ENCODE peak calls at places on chromosomes 13 and 19, in nine cellular contexts. I, Q, C, B, Z, R, A, Y and J are unnamed samples.

GRCh38 chr19:45999653-46000121 is 4.4 kb downstream of the CCDC61 start:
- DNase-seq in B (no peak), C (no peak), R (no peak), A (peak), Z (no peak), I (no peak), Q (peak), Y (no peak), J (peak)

GRCh38 chr13:97945792-97946419 is 7.6 kb upstream of the IPO5 start:
- DNase-seq in Z (no peak), R (no peak), B (no peak), C (no peak), I (no peak), Y (no peak), A (no peak), Q (no peak), J (no peak)

GRCh38 chr19:54881884-54882283 is 7.8 kb downstream of the FCAR start:
- DNase-seq in Q (no peak), B (no peak), Y (no peak), C (no peak), R (no peak), Z (no peak), I (no peak), A (no peak), J (no peak)

GRCh38 chr19:30942636-30943035 is 406.6 kb downstream of the TSHZ3 start:
- DNase-seq in A (no peak), R (no peak), Z (no peak), Y (no peak), Q (no peak), I (no peak), B (no peak), C (no peak), J (no peak)

GRCh38 chr19:10991076-10991475 is 30.2 kb downstream of the SMARCA4 start:
- DNase-seq in R (no peak), A (no peak), C (no peak), I (no peak), Y (no peak), Q (no peak), B (no peak), Z (no peak), J (no peak)

GRCh38 chr19:18204394-18205179 is 745 bp upstream of the RAB3A start:
- DNase-seq in Z (peak), I (peak), B (no peak), C (peak), R (peak), Y (peak), A (peak), Q (no peak), J (peak)

GRCh38 chr13:113981201-113981605 is 7.3 kb upstream of the C13orf46 start:
- DNase-seq in Z (no peak), Y (no peak), Q (no peak), C (no peak), B (no peak), A (peak), I (no peak), R (peak), J (no peak)

GRCh38 chr19:3471954-3472655 is 8.2 kb downstream of the SMIM24 start:
- DNase-seq in B (peak), Q (no peak), R (peak), C (peak), Y (peak), A (peak), I (no peak), Z (no peak), J (no peak)

GRCh38 chr13:112469071-112469745 is 93.1 kb downstream of the SPACA7 start:
- DNase-seq in B (no peak), C (no peak), Y (no peak), R (no peak), A (no peak), I (no peak), Q (no peak), Z (no peak), J (no peak)

GRCh38 chr13:99103536-99103935 is 97.1 kb upstream of the UBAC2 start:
- DNase-seq in R (no peak), C (no peak), Q (no peak), I (no peak), Z (no peak), A (no peak), Y (no peak), B (no peak), J (peak)

GRCh38 chr19:4390862-4391693 is 9.3 kb downstream of the SH3GL1 start:
- DNase-seq in Z (no peak), R (no peak), Y (no peak), I (no peak), Q (no peak), C (no peak), A (peak), B (no peak), J (no peak)

GRCh38 chr13:102878491-102878890 is 32.7 kb downstream of the ERCC5 start:
- DNase-seq in Y (no peak), Q (no peak), I (no peak), R (no peak), B (no peak), Z (no peak), A (no peak), C (no peak), J (peak)

GRCh38 chr13:44523176-44524017 is 52.7 kb downstream of the TSC22D1 start:
- DNase-seq in B (peak), Z (peak), I (peak), Q (no peak), Y (no peak), R (no peak), A (no peak), C (no peak), J (peak)

GRCh38 chr19:55379161-55379560 is 2.5 kb downstream of the TMEM190 start:
- DNase-seq in B (no peak), C (no peak), Y (no peak), R (no peak), Z (no peak), A (no peak), Q (no peak), I (no peak), J (no peak)

GRCh38 chr19:29325241-29325975 is 112.5 kb upstream of the UQCRFS1 start:
- DNase-seq in R (no peak), Y (no peak), B (no peak), I (no peak), Q (no peak), A (no peak), Z (no peak), C (no peak), J (no peak)

GRCh38 chr19:7618771-7619510 is 10.4 kb downstream of the XAB2 start:
- DNase-seq in A (no peak), C (no peak), Y (no peak), B (no peak), Q (no peak), I (no peak), R (peak), Z (no peak), J (no peak)

GRCh38 chr19:11560404-11560988 is 1.5 kb upstream of the ELOF1 start:
- DNase-seq in A (no peak), Q (no peak), I (peak), Z (peak), C (peak), R (no peak), B (peak), Y (peak), J (peak)

GRCh38 chr13:51764184-51765141 is 39.5 kb downstream of the DHRS12 start:
- DNase-seq in Q (no peak), Y (peak), B (peak), C (peak), I (peak), R (peak), A (peak), Z (peak), J (no peak)

GRCh38 chr19:54478677-54479266 is 5.7 kb upstream of the CDC42EP5 start:
- DNase-seq in Y (no peak), C (no peak), Z (peak), R (no peak), I (peak), B (peak), A (no peak), Q (no peak), J (peak)

GRCh38 chr13:101218484-101218883 is 197.8 kb downstream of the NALCN start:
- DNase-seq in A (no peak), Y (no peak), R (no peak), B (no peak), Q (no peak), Z (no peak), C (no peak), I (peak), J (no peak)

GRCh38 chr19:57623091-57623490 is 9.0 kb downstream of the ZNF134 start:
- DNase-seq in B (no peak), I (no peak), C (no peak), Q (no peak), R (no peak), Z (no peak), Y (no peak), A (no peak), J (no peak)

GRCh38 chr13:46324976-46325375 is 62.1 kb downstream of the RUBCNL start:
- DNase-seq in I (peak), Y (no peak), A (no peak), R (no peak), C (no peak), Q (no peak), Z (no peak), B (no peak), J (no peak)

GRCh38 chr19:18278521-18279265 is 2.7 kb downstream of the JUND start:
- DNase-seq in C (peak), Q (no peak), B (no peak), A (no peak), Z (no peak), Y (peak), R (no peak), I (no peak), J (peak)

GRCh38 chr13:63389756-63390155 is 1974.1 kb upstream of the PCDH20 start:
- DNase-seq in C (no peak), Z (no peak), B (no peak), Q (no peak), R (no peak), I (no peak), A (no peak), Y (no peak), J (no peak)

GRCh38 chr13:71722206-71722605 is 144.8 kb downstream of the DACH1 start:
- DNase-seq in I (no peak), Z (no peak), C (no peak), A (no peak), B (no peak), Q (no peak), R (no peak), Y (no peak), J (no peak)